ENCODE peak calls at places on chromosomes 11 and 22, in four cellular contexts. One of them, this sample, is unnamed.

GRCh38 chr22:42553475-42554361 is at the start of gene SERHL2:
- DNase-seq in heart right ventricle: peak
- DNase-seq in kidney: peak
- DNase-seq in transverse colon: peak
- DNase-seq in this sample: peak

GRCh38 chr11:75568616-75569219 is 6.7 kb downstream of the SERPINH1 start:
- DNase-seq in transverse colon: no peak
- DNase-seq in kidney: no peak
- DNase-seq in heart right ventricle: no peak
- DNase-seq in this sample: no peak

GRCh38 chr11:117180661-117181585 is 2.4 kb downstream of the SIDT2 start:
- DNase-seq in heart right ventricle: peak
- DNase-seq in kidney: peak
- DNase-seq in transverse colon: peak
- DNase-seq in this sample: peak

GRCh38 chr11:123195182-123196059 is at the start of gene CLMP:
- DNase-seq in transverse colon: peak
- DNase-seq in kidney: peak
- DNase-seq in heart right ventricle: peak
- DNase-seq in this sample: peak

GRCh38 chr11:72681226-72682153 is 7.3 kb upstream of the PDE2A start:
- DNase-seq in heart right ventricle: no peak
- DNase-seq in transverse colon: no peak
- DNase-seq in kidney: peak
- DNase-seq in this sample: no peak

GRCh38 chr11:10925149-10925926 is 67.5 kb upstream of the ZBED5 start:
- DNase-seq in transverse colon: no peak
- DNase-seq in heart right ventricle: no peak
- DNase-seq in kidney: no peak
- DNase-seq in this sample: no peak

GRCh38 chr11:69950120-69950519 is 128.0 kb upstream of the ANO1 start:
- DNase-seq in heart right ventricle: no peak
- DNase-seq in kidney: peak
- DNase-seq in transverse colon: peak
- DNase-seq in this sample: no peak

GRCh38 chr22:38120359-38121110 is 10.1 kb upstream of the BAIAP2L2 start:
- DNase-seq in heart right ventricle: no peak
- DNase-seq in transverse colon: peak
- DNase-seq in kidney: peak
- DNase-seq in this sample: no peak

GRCh38 chr11:117201906-117202305 is 2.7 kb downstream of the TAGLN start:
- DNase-seq in transverse colon: no peak
- DNase-seq in heart right ventricle: no peak
- DNase-seq in kidney: no peak
- DNase-seq in this sample: no peak

GRCh38 chr11:83724704-83725114 is 438.5 kb upstream of the CCDC90B start:
- DNase-seq in kidney: no peak
- DNase-seq in heart right ventricle: no peak
- DNase-seq in transverse colon: no peak
- DNase-seq in this sample: no peak

GRCh38 chr11:1047576-1048156 is 11.1 kb upstream of the MUC6 start:
- DNase-seq in transverse colon: no peak
- DNase-seq in heart right ventricle: no peak
- DNase-seq in kidney: peak
- DNase-seq in this sample: no peak

GRCh38 chr11:11155962-11156815 is 196.9 kb downstream of the CSNK2A3 start:
- DNase-seq in heart right ventricle: peak
- DNase-seq in transverse colon: no peak
- DNase-seq in kidney: no peak
- DNase-seq in this sample: peak

GRCh38 chr11:17277024-17277584 is 565 bp downstream of the NUCB2 start:
- DNase-seq in transverse colon: no peak
- DNase-seq in kidney: no peak
- DNase-seq in heart right ventricle: no peak
- DNase-seq in this sample: no peak

GRCh38 chr22:26986884-26987283 is 329.5 kb downstream of the MIAT start:
- DNase-seq in kidney: no peak
- DNase-seq in transverse colon: no peak
- DNase-seq in heart right ventricle: no peak
- DNase-seq in this sample: no peak

GRCh38 chr11:57475191-57475590 is 14.9 kb downstream of the RTN4RL2 start:
- DNase-seq in heart right ventricle: no peak
- DNase-seq in kidney: no peak
- DNase-seq in transverse colon: no peak
- DNase-seq in this sample: no peak

GRCh38 chr11:108670381-108670930 is 5.6 kb downstream of the DDX10 start:
- DNase-seq in transverse colon: no peak
- DNase-seq in kidney: no peak
- DNase-seq in heart right ventricle: no peak
- DNase-seq in this sample: no peak

GRCh38 chr22:33680632-33681031 is 239.6 kb downstream of the LARGE1 start:
- DNase-seq in heart right ventricle: no peak
- DNase-seq in kidney: no peak
- DNase-seq in transverse colon: no peak
- DNase-seq in this sample: no peak

GRCh38 chr22:23824476-23825245 is 14.1 kb downstream of the DERL3 start:
- DNase-seq in heart right ventricle: no peak
- DNase-seq in kidney: peak
- DNase-seq in transverse colon: no peak
- DNase-seq in this sample: no peak

GRCh38 chr11:132895340-132895739 is 637.0 kb downstream of the OPCML start:
- DNase-seq in kidney: no peak
- DNase-seq in heart right ventricle: no peak
- DNase-seq in transverse colon: no peak
- DNase-seq in this sample: no peak

GRCh38 chr11:47980907-47981621 is 705 bp downstream of the PTPRJ start:
- DNase-seq in transverse colon: peak
- DNase-seq in kidney: peak
- DNase-seq in heart right ventricle: peak
- DNase-seq in this sample: peak

GRCh38 chr11:10450451-10451398 is 4.3 kb upstream of the AMPD3 start:
- DNase-seq in kidney: peak
- DNase-seq in heart right ventricle: no peak
- DNase-seq in transverse colon: peak
- DNase-seq in this sample: peak

GRCh38 chr11:43842021-43842420 is 38.6 kb upstream of the ALKBH3 start:
- DNase-seq in heart right ventricle: no peak
- DNase-seq in transverse colon: no peak
- DNase-seq in kidney: no peak
- DNase-seq in this sample: no peak

DNA sequence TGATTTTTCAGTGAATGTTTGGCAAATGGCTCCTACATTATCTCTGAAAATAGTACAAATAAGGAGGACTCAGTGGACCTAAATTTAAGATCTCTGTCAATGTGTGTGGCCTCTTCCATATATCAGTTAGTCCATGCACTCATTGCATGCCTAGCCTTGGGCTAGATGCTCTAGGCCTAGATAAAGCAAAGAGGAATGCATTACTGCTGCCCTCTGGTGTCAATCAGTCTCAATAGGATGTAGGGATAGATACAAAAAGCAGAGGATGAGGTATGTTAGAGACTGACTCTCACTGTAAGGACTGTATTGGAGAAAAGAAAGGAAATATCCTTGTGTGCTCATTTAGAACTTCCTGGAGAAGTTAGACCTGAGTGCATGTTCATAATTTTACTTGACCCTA is 42.0 kb downstream of the MS4A2 start:
- DNase-seq in transverse colon: peak
- DNase-seq in heart right ventricle: no peak
- DNase-seq in kidney: no peak
- DNase-seq in this sample: no peak
- TF ChIP-seq CTCF in transverse colon: peak
- TF ChIP-seq CTCF in heart right ventricle: no peak
- TF ChIP-seq CTCF in kidney: peak
- TF ChIP-seq CTCF in this sample: peak

DNA sequence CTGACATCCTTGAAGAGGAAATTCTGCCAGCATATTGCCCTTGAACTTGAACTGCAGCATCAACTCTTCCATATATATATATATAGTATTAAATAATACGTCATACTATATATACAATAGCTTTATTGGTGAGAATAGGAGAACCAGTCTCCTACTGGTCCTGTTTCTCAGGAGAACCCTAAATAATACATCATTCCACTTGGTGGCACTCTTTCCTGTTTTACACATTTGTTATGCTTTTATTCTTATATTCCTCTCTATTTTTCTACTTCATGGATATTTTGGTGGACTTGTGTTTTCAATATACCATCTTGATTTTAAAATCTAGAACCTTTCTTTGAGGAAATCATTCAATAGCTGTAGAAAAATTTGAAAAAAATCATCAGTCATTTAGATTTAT is 193.3 kb downstream of the TRPC6 start:
- DNase-seq in kidney: no peak
- DNase-seq in heart right ventricle: no peak
- DNase-seq in transverse colon: no peak
- DNase-seq in this sample: no peak
- TF ChIP-seq CTCF in kidney: no peak
- TF ChIP-seq CTCF in heart right ventricle: no peak
- TF ChIP-seq CTCF in transverse colon: peak
- TF ChIP-seq CTCF in this sample: peak

DNA sequence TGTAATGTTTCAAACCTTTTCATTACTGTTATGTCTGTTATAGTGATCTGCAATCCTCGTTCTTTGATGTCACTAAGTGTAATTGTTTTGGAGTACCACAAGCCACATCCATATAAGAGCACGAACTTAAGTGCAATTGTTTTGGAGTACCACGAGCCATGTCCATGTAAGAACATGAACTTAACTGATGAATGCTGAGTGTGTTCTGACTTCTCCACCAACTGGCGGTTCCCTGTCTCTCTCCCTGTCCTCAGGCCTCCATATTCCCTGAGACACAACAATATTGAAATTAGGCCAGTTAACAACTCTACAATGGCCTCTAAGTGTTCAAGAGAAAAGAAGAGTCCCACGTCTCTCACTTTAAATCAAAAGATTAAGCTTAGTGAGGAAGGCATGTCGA is 23.5 kb downstream of the TESMIN start:
- DNase-seq in kidney: no peak
- DNase-seq in transverse colon: no peak
- DNase-seq in heart right ventricle: no peak
- DNase-seq in this sample: no peak
- TF ChIP-seq CTCF in kidney: peak
- TF ChIP-seq CTCF in transverse colon: no peak
- TF ChIP-seq CTCF in heart right ventricle: no peak
- TF ChIP-seq CTCF in this sample: no peak

DNA sequence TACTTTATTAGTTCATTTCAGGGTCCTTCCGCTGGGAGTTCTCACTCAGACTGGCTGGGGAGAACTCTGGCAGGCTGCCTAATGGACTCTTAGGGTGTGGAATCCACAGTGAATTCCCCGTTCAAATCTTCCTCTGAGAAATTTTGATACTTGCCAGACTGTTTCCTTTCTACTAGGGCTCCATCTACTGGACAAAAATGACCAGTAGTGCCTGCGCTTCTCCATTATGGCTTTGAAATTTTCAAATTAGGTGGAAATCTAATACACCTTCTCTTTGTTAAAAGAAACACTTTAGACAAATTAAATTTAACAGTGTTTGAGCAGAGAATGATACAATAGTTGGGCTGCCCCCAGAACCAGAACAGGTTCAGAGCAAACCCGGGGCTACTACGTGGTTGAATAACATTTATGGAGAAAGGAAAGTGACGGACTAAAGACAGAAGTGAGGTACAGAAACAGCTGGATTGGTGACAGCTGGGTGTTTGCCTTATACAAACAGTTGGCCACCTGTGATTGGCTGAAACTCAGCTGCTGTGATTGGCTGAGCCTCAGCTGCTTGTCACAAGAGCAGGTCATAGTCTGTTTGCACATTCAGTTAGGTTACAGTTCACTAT is 52.9 kb upstream of the FDX1 start:
- DNase-seq in kidney: peak
- DNase-seq in transverse colon: peak
- DNase-seq in heart right ventricle: peak
- DNase-seq in this sample: peak
- TF ChIP-seq CTCF in kidney: peak
- TF ChIP-seq CTCF in transverse colon: peak
- TF ChIP-seq CTCF in heart right ventricle: peak
- TF ChIP-seq CTCF in this sample: peak